ENCODE peak calls at places on chromosomes 4 and X, in ten cellular contexts. One of them, this sample, is unnamed.

GRCh38 chrX:73847991-73848390 is 285.0 kb downstream of the CHIC1 start:
- DNase-seq in uterus: no peak
- DNase-seq in body of pancreas: no peak
- DNase-seq in heart left ventricle: no peak
- DNase-seq in lower leg skin: no peak
- DNase-seq in stomach: no peak
- DNase-seq in ovary: no peak
- DNase-seq in H54: no peak
- DNase-seq in A549: no peak
- DNase-seq in tibial nerve: no peak
- DNase-seq in this sample: no peak

GRCh38 chr4:114037981-114038380 is 58.5 kb upstream of the ARSJ start:
- DNase-seq in uterus: no peak
- DNase-seq in body of pancreas: no peak
- DNase-seq in heart left ventricle: no peak
- DNase-seq in lower leg skin: no peak
- DNase-seq in stomach: no peak
- DNase-seq in ovary: no peak
- DNase-seq in H54: no peak
- DNase-seq in A549: no peak
- DNase-seq in tibial nerve: no peak
- DNase-seq in this sample: no peak

GRCh38 chr4:85603437-85604336 is 128.7 kb downstream of the ARHGAP24 start:
- DNase-seq in uterus: no peak
- DNase-seq in body of pancreas: no peak
- DNase-seq in heart left ventricle: no peak
- DNase-seq in lower leg skin: no peak
- DNase-seq in stomach: no peak
- DNase-seq in ovary: no peak
- DNase-seq in H54: no peak
- DNase-seq in A549: no peak
- DNase-seq in tibial nerve: no peak
- DNase-seq in this sample: no peak

GRCh38 chrX:152642931-152643525 is 5.3 kb downstream of the GABRQ start:
- DNase-seq in uterus: no peak
- DNase-seq in body of pancreas: no peak
- DNase-seq in heart left ventricle: no peak
- DNase-seq in lower leg skin: no peak
- DNase-seq in stomach: no peak
- DNase-seq in ovary: no peak
- DNase-seq in H54: no peak
- DNase-seq in A549: no peak
- DNase-seq in tibial nerve: no peak
- DNase-seq in this sample: no peak

GRCh38 chr4:10983274-10983673 is 298.7 kb upstream of the CLNK start:
- DNase-seq in uterus: no peak
- DNase-seq in body of pancreas: no peak
- DNase-seq in heart left ventricle: no peak
- DNase-seq in lower leg skin: no peak
- DNase-seq in stomach: no peak
- DNase-seq in ovary: no peak
- DNase-seq in H54: no peak
- DNase-seq in A549: no peak
- DNase-seq in tibial nerve: no peak
- DNase-seq in this sample: no peak

GRCh38 chr4:100165809-100166208 is 24.5 kb downstream of the DDIT4L start:
- DNase-seq in uterus: no peak
- DNase-seq in body of pancreas: no peak
- DNase-seq in heart left ventricle: no peak
- DNase-seq in lower leg skin: no peak
- DNase-seq in stomach: no peak
- DNase-seq in ovary: no peak
- DNase-seq in H54: no peak
- DNase-seq in A549: no peak
- DNase-seq in tibial nerve: no peak
- DNase-seq in this sample: no peak

GRCh38 chrX:19003756-19004155 is 19.8 kb upstream of the PHKA2 start:
- DNase-seq in uterus: no peak
- DNase-seq in body of pancreas: no peak
- DNase-seq in heart left ventricle: no peak
- DNase-seq in lower leg skin: no peak
- DNase-seq in stomach: no peak
- DNase-seq in ovary: no peak
- DNase-seq in H54: no peak
- DNase-seq in A549: no peak
- DNase-seq in tibial nerve: no peak
- DNase-seq in this sample: no peak

GRCh38 chr4:185283723-185284122 is 74.3 kb downstream of the SNX25 start:
- DNase-seq in uterus: no peak
- DNase-seq in body of pancreas: no peak
- DNase-seq in heart left ventricle: no peak
- DNase-seq in lower leg skin: no peak
- DNase-seq in stomach: no peak
- DNase-seq in ovary: no peak
- DNase-seq in H54: no peak
- DNase-seq in A549: no peak
- DNase-seq in tibial nerve: no peak
- DNase-seq in this sample: no peak

GRCh38 chr4:73831569-73831968 is 4.9 kb upstream of the CXCL6 start:
- DNase-seq in uterus: no peak
- DNase-seq in body of pancreas: no peak
- DNase-seq in heart left ventricle: no peak
- DNase-seq in lower leg skin: no peak
- DNase-seq in stomach: no peak
- DNase-seq in ovary: no peak
- DNase-seq in H54: no peak
- DNase-seq in A549: no peak
- DNase-seq in tibial nerve: no peak
- DNase-seq in this sample: no peak

GRCh38 chr4:64368741-64369140 is 40.5 kb downstream of the TECRL start:
- DNase-seq in uterus: no peak
- DNase-seq in body of pancreas: no peak
- DNase-seq in heart left ventricle: no peak
- DNase-seq in lower leg skin: no peak
- DNase-seq in stomach: no peak
- DNase-seq in ovary: no peak
- DNase-seq in H54: no peak
- DNase-seq in A549: no peak
- DNase-seq in tibial nerve: no peak
- DNase-seq in this sample: no peak

GRCh38 chr4:8156617-8157016 is 2.0 kb downstream of the ABLIM2 start:
- DNase-seq in uterus: no peak
- DNase-seq in body of pancreas: no peak
- DNase-seq in heart left ventricle: peak; percentile 54
- DNase-seq in lower leg skin: no peak
- DNase-seq in stomach: no peak
- DNase-seq in ovary: no peak
- DNase-seq in H54: no peak
- DNase-seq in A549: no peak
- DNase-seq in tibial nerve: no peak
- DNase-seq in this sample: no peak

DNA sequence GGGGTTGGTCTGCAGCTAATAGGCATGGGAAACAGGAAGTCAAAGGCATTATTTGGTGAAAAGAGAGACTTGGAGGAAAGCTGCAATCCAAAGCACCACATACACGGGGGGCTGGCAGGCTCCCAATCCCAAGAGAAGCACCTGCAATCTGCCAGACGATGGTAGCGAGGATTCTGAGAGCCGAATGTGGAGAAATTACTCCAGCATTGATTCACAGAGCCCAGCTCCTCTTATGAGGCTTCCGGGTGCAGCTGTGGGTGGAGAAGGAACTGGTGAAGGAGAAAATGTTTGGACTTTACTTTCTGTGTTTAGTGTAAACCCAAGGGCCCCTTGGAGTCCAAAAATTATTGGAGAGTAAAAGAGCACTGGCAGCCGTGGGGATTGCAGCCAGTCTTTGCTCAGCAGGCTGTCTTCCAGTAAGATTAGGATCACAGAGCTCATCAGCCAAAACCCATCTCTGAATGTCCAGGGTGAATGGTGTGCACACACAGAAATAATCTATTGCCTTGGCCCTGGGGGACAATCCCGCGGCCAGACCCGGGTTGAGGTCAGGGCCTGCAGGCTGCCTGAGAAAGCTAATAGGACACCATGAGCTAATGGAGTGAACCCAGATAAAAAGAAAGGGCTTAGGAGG is 197.6 kb downstream of the KIT start:
- DNase-seq in uterus: no peak
- DNase-seq in body of pancreas: no peak
- DNase-seq in heart left ventricle: no peak
- DNase-seq in lower leg skin: no peak
- DNase-seq in stomach: no peak
- DNase-seq in ovary: no peak
- DNase-seq in H54: no peak
- DNase-seq in A549: no peak
- DNase-seq in tibial nerve: no peak
- DNase-seq in this sample: no peak
- TF ChIP-seq POLR2A in uterus: no peak
- TF ChIP-seq POLR2A in body of pancreas: no peak
- TF ChIP-seq POLR2A in heart left ventricle: no peak
- TF ChIP-seq POLR2A in lower leg skin: no peak
- TF ChIP-seq POLR2A in stomach: no peak
- TF ChIP-seq POLR2A in ovary: no peak
- TF ChIP-seq POLR2A in H54: no peak
- TF ChIP-seq POLR2A in A549: no peak
- TF ChIP-seq POLR2A in tibial nerve: no peak
- TF ChIP-seq POLR2A in this sample: no peak

GRCh38 chrX:154444001-154444754 is at the start of gene FAM50A:
- DNase-seq in uterus: peak; percentile 79
- DNase-seq in body of pancreas: peak; percentile 77
- DNase-seq in heart left ventricle: peak; percentile 90
- DNase-seq in lower leg skin: peak; percentile 96
- DNase-seq in stomach: peak; percentile 82
- DNase-seq in ovary: peak; percentile 85
- DNase-seq in H54: peak; percentile 47
- DNase-seq in A549: peak; percentile 79
- DNase-seq in tibial nerve: peak; percentile 71
- DNase-seq in this sample: peak; percentile 84
- TF ChIP-seq POLR2A in uterus: peak; percentile 63
- TF ChIP-seq POLR2A in body of pancreas: no peak
- TF ChIP-seq POLR2A in heart left ventricle: no peak
- TF ChIP-seq POLR2A in lower leg skin: no peak
- TF ChIP-seq POLR2A in stomach: no peak
- TF ChIP-seq POLR2A in ovary: peak; percentile 50
- TF ChIP-seq POLR2A in H54: peak; percentile 28
- TF ChIP-seq POLR2A in A549: peak; percentile 29
- TF ChIP-seq POLR2A in tibial nerve: peak; percentile 86
- TF ChIP-seq POLR2A in this sample: no peak

DNA sequence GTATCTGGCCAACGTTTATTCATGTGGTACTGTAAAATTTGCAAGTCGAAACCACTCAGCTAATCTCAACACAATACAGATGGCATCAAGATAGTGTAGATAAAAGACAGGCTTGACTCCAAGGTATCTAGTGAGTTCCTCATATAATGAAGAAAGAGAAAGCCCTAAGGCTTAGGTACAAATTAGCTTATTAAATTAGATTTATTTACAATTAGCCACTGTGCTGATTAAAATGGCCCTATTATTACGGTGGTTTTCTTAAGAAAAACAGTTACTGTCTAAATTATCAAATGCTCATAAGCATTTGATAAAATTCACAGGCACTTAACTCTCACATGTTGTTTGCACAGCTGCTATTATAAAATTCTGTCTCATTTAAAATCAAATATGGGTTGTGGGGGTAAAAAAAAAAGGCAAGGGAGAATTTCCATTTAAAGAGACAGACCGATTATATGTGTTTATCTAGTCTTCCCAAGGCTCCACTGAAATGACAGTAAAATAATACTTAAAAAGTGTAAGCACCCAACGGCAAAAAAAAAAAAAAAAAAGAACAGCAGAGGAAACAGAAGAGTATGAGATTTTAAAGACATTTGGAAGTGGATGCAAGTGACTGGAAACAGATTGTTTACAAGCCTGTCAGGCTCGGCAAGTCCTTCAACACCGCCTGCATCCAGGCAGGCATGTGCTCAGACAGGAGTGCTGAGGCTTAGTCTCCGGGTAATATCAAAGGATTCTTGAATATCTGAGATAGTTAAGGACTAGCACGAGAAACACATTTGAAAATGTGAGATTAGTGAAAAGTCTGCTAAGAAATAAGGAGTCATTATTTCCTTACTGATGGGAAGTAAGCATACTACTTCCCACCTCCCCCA is 55.1 kb downstream of the FAM13A start:
- DNase-seq in uterus: no peak
- DNase-seq in body of pancreas: peak; percentile 26
- DNase-seq in heart left ventricle: no peak
- DNase-seq in lower leg skin: no peak
- DNase-seq in stomach: no peak
- DNase-seq in ovary: no peak
- DNase-seq in H54: no peak
- DNase-seq in A549: no peak
- DNase-seq in tibial nerve: no peak
- DNase-seq in this sample: no peak
- TF ChIP-seq POLR2A in uterus: no peak
- TF ChIP-seq POLR2A in body of pancreas: no peak
- TF ChIP-seq POLR2A in heart left ventricle: no peak
- TF ChIP-seq POLR2A in lower leg skin: no peak
- TF ChIP-seq POLR2A in stomach: no peak
- TF ChIP-seq POLR2A in ovary: no peak
- TF ChIP-seq POLR2A in H54: no peak
- TF ChIP-seq POLR2A in A549: no peak
- TF ChIP-seq POLR2A in tibial nerve: no peak
- TF ChIP-seq POLR2A in this sample: no peak

GRCh38 chr4:83011779-83012630 is 1.4 kb upstream of the LIN54 start:
- DNase-seq in uterus: peak; percentile 29
- DNase-seq in body of pancreas: peak; percentile 42
- DNase-seq in heart left ventricle: peak; percentile 78
- DNase-seq in lower leg skin: peak; percentile 88
- DNase-seq in stomach: peak; percentile 51
- DNase-seq in ovary: no peak
- DNase-seq in H54: peak; percentile 17
- DNase-seq in A549: no peak
- DNase-seq in tibial nerve: no peak
- DNase-seq in this sample: peak; percentile 69

GRCh38 chr4:83009529-83009928 is 1.1 kb downstream of the LIN54 start:
- DNase-seq in uterus: no peak
- DNase-seq in body of pancreas: no peak
- DNase-seq in heart left ventricle: no peak
- DNase-seq in lower leg skin: no peak
- DNase-seq in stomach: no peak
- DNase-seq in ovary: no peak
- DNase-seq in H54: no peak
- DNase-seq in A549: no peak
- DNase-seq in tibial nerve: no peak
- DNase-seq in this sample: peak; percentile 58

GRCh38 chr4:83012631-83013419 is 2.2 kb upstream of the LIN54 start:
- DNase-seq in uterus: peak; percentile 98
- DNase-seq in body of pancreas: peak; percentile 98
- DNase-seq in heart left ventricle: peak; percentile 99
- DNase-seq in lower leg skin: peak; percentile 99
- DNase-seq in stomach: peak; percentile 98
- DNase-seq in ovary: peak; percentile 99
- DNase-seq in H54: peak; percentile 71
- DNase-seq in A549: peak; percentile 79
- DNase-seq in tibial nerve: peak; percentile 94
- DNase-seq in this sample: peak; percentile 98

GRCh38 chr4:83010111-83010521 is 507 bp downstream of the LIN54 start:
- DNase-seq in uterus: no peak
- DNase-seq in body of pancreas: no peak
- DNase-seq in heart left ventricle: no peak
- DNase-seq in lower leg skin: no peak
- DNase-seq in stomach: no peak
- DNase-seq in ovary: no peak
- DNase-seq in H54: no peak
- DNase-seq in A549: no peak
- DNase-seq in tibial nerve: no peak
- DNase-seq in this sample: peak; percentile 68

GRCh38 chr4:83010522-83011318 is at the start of gene LIN54:
- DNase-seq in uterus: peak; percentile 70
- DNase-seq in body of pancreas: peak; percentile 76
- DNase-seq in heart left ventricle: peak; percentile 91
- DNase-seq in lower leg skin: peak; percentile 96
- DNase-seq in stomach: peak; percentile 79
- DNase-seq in ovary: peak; percentile 80
- DNase-seq in H54: peak; percentile 42
- DNase-seq in A549: peak; percentile 61
- DNase-seq in tibial nerve: peak; percentile 54
- DNase-seq in this sample: peak; percentile 90
- TF ChIP-seq POLR2A in uterus: no peak
- TF ChIP-seq POLR2A in body of pancreas: peak; percentile 54
- TF ChIP-seq POLR2A in heart left ventricle: no peak
- TF ChIP-seq POLR2A in lower leg skin: no peak
- TF ChIP-seq POLR2A in stomach: no peak
- TF ChIP-seq POLR2A in ovary: no peak
- TF ChIP-seq POLR2A in H54: peak; percentile 35
- TF ChIP-seq POLR2A in A549: no peak
- TF ChIP-seq POLR2A in tibial nerve: no peak
- TF ChIP-seq POLR2A in this sample: peak; percentile 37

This sample was measured in erythroblast.